ENCODE peak calls at places on chromosomes 3 and 15, in four cellular contexts. D is COR-L47, J is sciatic nerve, M is stomach. P is an unnamed sample.

GRCh38 chr3:158679547-158680000 is 7.1 kb upstream of the LXN start:
- DNase-seq in M (no peak), D (no peak), J (no peak), P (no peak)

GRCh38 chr15:35748105-35748504 is 202.1 kb upstream of the DPH6 start:
- DNase-seq in M (no peak), J (no peak), D (no peak), P (no peak)

GRCh38 chr15:68789921-68790575 is 30.6 kb downstream of the ANP32A start:
- DNase-seq in D (peak; percentile 51), M (no peak), J (no peak), P (no peak)

GRCh38 chr3:23203651-23204111 is 554 bp downstream of the UBE2E2 start:
- DNase-seq in M (no peak), D (no peak), J (peak; percentile 62), P (no peak)

GRCh38 chr15:95669146-95669922 is 661.2 kb upstream of the NR2F2 start:
- DNase-seq in M (no peak), D (no peak), J (no peak), P (no peak)

GRCh38 chr15:85329561-85330421 is 50.6 kb upstream of the AKAP13 start:
- DNase-seq in J (no peak), M (no peak), D (no peak), P (peak; percentile 72)

GRCh38 chr15:80483656-80484055 is 79.5 kb downstream of the ARNT2 start:
- DNase-seq in M (no peak), D (no peak), J (no peak), P (no peak)

GRCh38 chr3:43872301-43872700 is 181.6 kb downstream of the ABHD5 start:
- DNase-seq in M (no peak), D (no peak), J (no peak), P (no peak)

GRCh38 chr3:115974940-115975339 is 351.6 kb downstream of the GAP43 start:
- DNase-seq in D (no peak), J (no peak), M (no peak), P (no peak)

P was measured in Peyer's patch.